ENCODE peak calls at places on chromosome 22, in six cellular contexts. F is fibroblast of lung, Y is cardiac muscle cell, L is GM20000, R is MCF 10A, U is BJ. Z is an unnamed sample.
A peak's percentile ranks its signal among the peaks of the same experiment; 100 is the strongest.

GRCh38 chr22:42946551-42947198 is 68.3 kb downstream of the PACSIN2 start:
- DNase-seq in R (no peak), U (no peak), F (no peak), L (no peak), Y (no peak), Z (no peak)

GRCh38 chr22:27212617-27213177 is 555.3 kb downstream of the MIAT start:
- DNase-seq in F (peak; percentile 99), Y (peak; percentile 60), U (peak; percentile 96), R (peak; percentile 81), L (no peak), Z (peak; percentile 19)

GRCh38 chr22:42074153-42074750 is at the start of gene PHETA2:
- DNase-seq in Y (peak; percentile 14), R (no peak), L (peak; percentile 68), U (no peak), F (peak; percentile 51), Z (peak; percentile 34)

GRCh38 chr22:36922752-36923457 is 9.5 kb downstream of the CSF2RB start:
- DNase-seq in R (no peak), L (no peak), F (no peak), U (no peak), Y (no peak), Z (no peak)

GRCh38 chr22:38126928-38127668 is 16.6 kb upstream of the BAIAP2L2 start:
- DNase-seq in R (no peak), L (no peak), U (no peak), F (no peak), Y (no peak), Z (no peak)

GRCh38 chr22:25232301-25232700 is 12.9 kb downstream of the CRYBB2 start:
- DNase-seq in L (no peak), U (no peak), Y (no peak), F (peak; percentile 38), R (no peak), Z (no peak)

GRCh38 chr22:36922097-36922608 is 8.7 kb downstream of the CSF2RB start:
- DNase-seq in Y (no peak), R (no peak), F (no peak), L (no peak), U (no peak), Z (no peak)

GRCh38 chr22:26679003-26679629 is 21.7 kb downstream of the MIAT start:
- DNase-seq in R (peak; percentile 68), F (peak; percentile 64), U (no peak), L (peak; percentile 78), Y (peak; percentile 80), Z (peak; percentile 79)

GRCh38 chr22:18148508-18148965 is 1.4 kb upstream of the USP18 start:
- DNase-seq in U (no peak), Y (no peak), R (no peak), F (no peak), L (no peak), Z (no peak)

GRCh38 chr22:37830093-37830842 is 7.1 kb downstream of the GALR3 start:
- DNase-seq in L (no peak), F (no peak), U (no peak), Y (no peak), R (no peak), Z (no peak)

GRCh38 chr22:29217827-29218757 is 12.4 kb downstream of the EMID1 start:
- DNase-seq in R (no peak), Y (no peak), L (no peak), F (no peak), U (no peak), Z (no peak)

GRCh38 chr22:48941903-48942625 is 885.6 kb downstream of the BRD1 start:
- DNase-seq in U (no peak), Y (no peak), L (no peak), R (no peak), F (no peak), Z (no peak)

GRCh38 chr22:27666272-27666997 is 135.1 kb downstream of the MN1 start:
- DNase-seq in Y (no peak), R (no peak), L (no peak), F (no peak), U (no peak), Z (no peak)

GRCh38 chr22:41862530-41863266 is 29.8 kb downstream of the SREBF2 start:
- DNase-seq in Y (peak; percentile 21), R (no peak), U (no peak), L (peak; percentile 70), F (peak; percentile 51), Z (no peak)

GRCh38 chr22:29737251-29738117 is 17.7 kb downstream of the CABP7 start:
- DNase-seq in U (no peak), L (no peak), F (peak; percentile 11), R (no peak), Y (no peak), Z (no peak)

GRCh38 chr22:43152355-43153071 is 1.2 kb downstream of the TSPO start:
- DNase-seq in U (no peak), R (peak; percentile 82), F (peak; percentile 55), Y (no peak), L (peak; percentile 60), Z (peak; percentile 70)

GRCh38 chr22:21098099-21098671 is 52.4 kb downstream of the LRRC74B start:
- DNase-seq in L (no peak), F (no peak), Y (no peak), U (no peak), R (peak; percentile 23), Z (no peak)

GRCh38 chr22:21832291-21833290 is 34.9 kb downstream of the MAPK1 start:
- DNase-seq in F (no peak), R (no peak), U (no peak), L (no peak), Y (peak; percentile 26), Z (no peak)

GRCh38 chr22:25420925-25421904 is 143.3 kb upstream of the GRK3 start:
- DNase-seq in L (peak; percentile 69), F (no peak), Y (no peak), R (no peak), U (no peak), Z (no peak)

GRCh38 chr22:21054046-21054713 is 8.4 kb downstream of the LRRC74B start:
- DNase-seq in L (no peak), U (no peak), F (no peak), R (no peak), Y (no peak), Z (no peak)

GRCh38 chr22:24983151-24983550 is 30.6 kb downstream of the KIAA1671 start:
- DNase-seq in U (no peak), Y (no peak), F (no peak), L (no peak), R (no peak), Z (no peak)

GRCh38 chr22:48096846-48097665 is 1334.6 kb downstream of the TBC1D22A start:
- DNase-seq in F (no peak), L (no peak), R (no peak), U (no peak), Y (no peak), Z (no peak)

GRCh38 chr22:42745118-42745517 is 24.4 kb upstream of the A4GALT start:
- DNase-seq in R (peak; percentile 91), L (no peak), U (no peak), Y (peak; percentile 23), F (peak; percentile 76), Z (no peak)

GRCh38 chr22:42868751-42869251 is 11.7 kb upstream of the ARFGAP3 start:
- DNase-seq in Y (no peak), U (no peak), R (no peak), L (no peak), F (peak; percentile 75), Z (no peak)

GRCh38 chr22:37012262-37012904 is 6.9 kb downstream of the TST start:
- DNase-seq in U (no peak), F (no peak), Y (no peak), R (peak; percentile 26), L (no peak), Z (no peak)

GRCh38 chr22:47010211-47010610 is 247.8 kb downstream of the TBC1D22A start:
- DNase-seq in L (no peak), R (no peak), Y (no peak), F (no peak), U (no peak), Z (no peak)
- TF ChIP-seq CTCF in L (no peak), R (no peak), Y (no peak), F (no peak), U (no peak), Z (no peak)

GRCh38 chr22:23856721-23857605 is 712 bp upstream of the SLC2A11 start:
- DNase-seq in R (no peak), U (peak; percentile 29), Y (peak; percentile 63), F (peak; percentile 64), L (no peak), Z (peak; percentile 53)

GRCh38 chr22:23859201-23859600 is 1.5 kb downstream of the SLC2A11 start:
- DNase-seq in R (no peak), Y (no peak), U (no peak), F (no peak), L (no peak), Z (no peak)

GRCh38 chr22:23858484-23858815 is 775 bp downstream of the SLC2A11 start:
- DNase-seq in F (no peak), L (no peak), Y (no peak), R (no peak), U (no peak), Z (no peak)

GRCh38 chr22:23862103-23862502 is 4.4 kb downstream of the SLC2A11 start:
- DNase-seq in F (peak; percentile 36), Y (peak; percentile 55), U (no peak), R (peak; percentile 62), L (peak; percentile 70), Z (peak; percentile 60)

GRCh38 chr22:23857606-23858483 is at the start of gene SLC2A11:
- DNase-seq in U (peak; percentile 86), L (peak; percentile 97), F (peak; percentile 93), R (peak; percentile 97), Y (peak; percentile 100), Z (peak; percentile 94)
- TF ChIP-seq CTCF in U (peak; percentile 51), L (no peak), F (no peak), R (peak; percentile 7), Y (no peak), Z (peak; percentile 10)

DNA sequence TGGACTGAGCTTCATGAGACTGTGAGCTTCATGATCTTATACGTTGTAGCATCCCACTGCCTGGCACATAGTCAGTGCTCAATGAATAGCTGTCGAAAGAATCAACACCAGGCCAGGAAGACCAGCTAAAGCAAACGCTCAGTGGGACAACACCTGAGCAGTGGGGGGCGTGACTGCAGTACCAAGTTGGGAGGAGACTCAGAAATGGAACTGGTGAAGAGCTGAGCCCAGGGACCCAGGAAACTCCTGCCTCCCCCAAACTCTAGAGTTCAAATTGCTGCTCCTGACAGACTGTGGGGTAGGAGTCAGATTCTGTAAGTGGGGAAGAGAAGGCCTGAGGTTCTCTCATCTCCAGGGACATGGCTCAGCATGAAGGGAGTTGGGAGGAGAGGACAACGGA is 59.3 kb downstream of the MORC2 start:
- DNase-seq in F (no peak), R (no peak), Y (no peak), L (no peak), U (no peak), Z (no peak)
- TF ChIP-seq CTCF in F (no peak), R (no peak), Y (no peak), L (no peak), U (no peak), Z (no peak)

GRCh38 chr22:19772422-19772672 is 11.8 kb downstream of the TBX1 start:
- DNase-seq in L (no peak), Y (no peak), U (no peak), F (no peak), R (no peak), Z (no peak)

GRCh38 chr22:19774628-19775027 is 14.1 kb downstream of the TBX1 start:
- DNase-seq in F (no peak), L (no peak), R (no peak), U (no peak), Y (no peak), Z (no peak)

GRCh38 chr22:19775496-19776325 is 15.1 kb downstream of the TBX1 start:
- DNase-seq in Y (no peak), U (no peak), L (no peak), R (no peak), F (no peak), Z (no peak)

GRCh38 chr22:19772673-19773469 is 12.3 kb downstream of the TBX1 start:
- DNase-seq in F (no peak), L (peak; percentile 64), R (no peak), U (no peak), Y (no peak), Z (no peak)

GRCh38 chr22:19773470-19774040 is 13.0 kb downstream of the TBX1 start:
- DNase-seq in R (no peak), U (no peak), F (no peak), L (no peak), Y (no peak), Z (no peak)
- TF ChIP-seq CTCF in R (no peak), U (no peak), F (no peak), L (no peak), Y (no peak), Z (no peak)

Z was measured in Calu3.